ENCODE peak calls at places on chromosomes 12 and 14, in five cellular contexts. One of them, this sample, is unnamed.

GRCh38 chr12:10952645-10953044 is 13.6 kb upstream of the TAS2R14 start:
- DNase-seq in posterior vena cava: no peak
- DNase-seq in GM23248: no peak
- DNase-seq in SIG-M5: no peak
- DNase-seq in esophagus muscularis mucosa: no peak
- DNase-seq in this sample: no peak

GRCh38 chr12:18361431-18361830 is 100.1 kb downstream of the PIK3C2G start:
- DNase-seq in SIG-M5: no peak
- DNase-seq in esophagus muscularis mucosa: no peak
- DNase-seq in posterior vena cava: no peak
- DNase-seq in GM23248: no peak
- DNase-seq in this sample: no peak

GRCh38 chr12:43776498-43776897 is 17.7 kb downstream of the IRAK4 start:
- DNase-seq in GM23248: peak; percentile 49
- DNase-seq in posterior vena cava: no peak
- DNase-seq in esophagus muscularis mucosa: no peak
- DNase-seq in SIG-M5: no peak
- DNase-seq in this sample: no peak

GRCh38 chr12:32115404-32116104 is 8.9 kb downstream of the BICD1 start:
- DNase-seq in posterior vena cava: peak; percentile 94
- DNase-seq in esophagus muscularis mucosa: no peak
- DNase-seq in GM23248: peak; percentile 98
- DNase-seq in SIG-M5: no peak
- DNase-seq in this sample: no peak

GRCh38 chr12:119696943-119697342 is 29.0 kb downstream of the PRKAB1 start:
- DNase-seq in esophagus muscularis mucosa: no peak
- DNase-seq in posterior vena cava: no peak
- DNase-seq in GM23248: no peak
- DNase-seq in SIG-M5: no peak
- DNase-seq in this sample: no peak

GRCh38 chr12:52903285-52903854 is 1.5 kb downstream of the KRT8 start:
- DNase-seq in SIG-M5: no peak
- DNase-seq in esophagus muscularis mucosa: no peak
- DNase-seq in GM23248: peak; percentile 82
- DNase-seq in posterior vena cava: peak; percentile 91
- DNase-seq in this sample: no peak

GRCh38 chr14:36952702-36953101 is 219.7 kb downstream of the SLC25A21 start:
- DNase-seq in esophagus muscularis mucosa: no peak
- DNase-seq in posterior vena cava: no peak
- DNase-seq in GM23248: peak; percentile 88
- DNase-seq in SIG-M5: no peak
- DNase-seq in this sample: no peak

GRCh38 chr12:96427269-96427729 is 27.1 kb upstream of the CDK17 start:
- DNase-seq in posterior vena cava: peak; percentile 88
- DNase-seq in GM23248: peak; percentile 99
- DNase-seq in esophagus muscularis mucosa: no peak
- DNase-seq in SIG-M5: no peak
- DNase-seq in this sample: no peak

GRCh38 chr12:109727746-109728726 is 14.4 kb downstream of the FAM222A start:
- DNase-seq in SIG-M5: no peak
- DNase-seq in esophagus muscularis mucosa: no peak
- DNase-seq in posterior vena cava: peak; percentile 52
- DNase-seq in GM23248: no peak
- DNase-seq in this sample: no peak

GRCh38 chr12:121573949-121574520 is 6.8 kb downstream of the KDM2B start:
- DNase-seq in posterior vena cava: no peak
- DNase-seq in SIG-M5: no peak
- DNase-seq in GM23248: no peak
- DNase-seq in esophagus muscularis mucosa: no peak
- DNase-seq in this sample: peak; percentile 83

GRCh38 chr12:113190761-113191160 is 5.2 kb downstream of the RITA1 start:
- DNase-seq in esophagus muscularis mucosa: no peak
- DNase-seq in GM23248: peak; percentile 28
- DNase-seq in SIG-M5: no peak
- DNase-seq in posterior vena cava: no peak
- DNase-seq in this sample: no peak

GRCh38 chr12:15001733-15002471 is 29.1 kb downstream of the PDE6H start:
- DNase-seq in posterior vena cava: peak; percentile 87
- DNase-seq in GM23248: peak; percentile 38
- DNase-seq in SIG-M5: no peak
- DNase-seq in esophagus muscularis mucosa: no peak
- DNase-seq in this sample: no peak

GRCh38 chr12:10632226-10632625 is 18.8 kb upstream of the MAGOHB start:
- DNase-seq in esophagus muscularis mucosa: no peak
- DNase-seq in SIG-M5: no peak
- DNase-seq in GM23248: peak; percentile 70
- DNase-seq in posterior vena cava: no peak
- DNase-seq in this sample: no peak

GRCh38 chr12:43444940-43445564 is 107.0 kb downstream of the ADAMTS20 start:
- DNase-seq in posterior vena cava: no peak
- DNase-seq in GM23248: peak; percentile 60
- DNase-seq in SIG-M5: no peak
- DNase-seq in esophagus muscularis mucosa: no peak
- DNase-seq in this sample: no peak

GRCh38 chr14:92555440-92556111 is 42.0 kb downstream of the RIN3 start:
- DNase-seq in posterior vena cava: no peak
- DNase-seq in esophagus muscularis mucosa: no peak
- DNase-seq in SIG-M5: no peak
- DNase-seq in GM23248: no peak
- DNase-seq in this sample: no peak

GRCh38 chr12:85156569-85156968 is 120.4 kb downstream of the LRRIQ1 start:
- DNase-seq in esophagus muscularis mucosa: no peak
- DNase-seq in posterior vena cava: no peak
- DNase-seq in GM23248: no peak
- DNase-seq in SIG-M5: no peak
- DNase-seq in this sample: no peak

GRCh38 chr12:72540811-72541210 is 268.6 kb downstream of the TRHDE start:
- DNase-seq in posterior vena cava: no peak
- DNase-seq in esophagus muscularis mucosa: no peak
- DNase-seq in GM23248: peak; percentile 5
- DNase-seq in SIG-M5: no peak
- DNase-seq in this sample: no peak

GRCh38 chr12:13100882-13101769 is 2.3 kb downstream of the GSG1 start:
- DNase-seq in SIG-M5: peak; percentile 85
- DNase-seq in posterior vena cava: peak; percentile 98
- DNase-seq in GM23248: peak; percentile 99
- DNase-seq in esophagus muscularis mucosa: peak; percentile 98
- DNase-seq in this sample: peak; percentile 32

GRCh38 chr12:113071427-113072112 is 15.0 kb downstream of the DTX1 start:
- DNase-seq in SIG-M5: no peak
- DNase-seq in GM23248: no peak
- DNase-seq in esophagus muscularis mucosa: no peak
- DNase-seq in posterior vena cava: no peak
- DNase-seq in this sample: peak; percentile 20